ENCODE peak calls at places on chromosomes 6 and 20, in nine cellular contexts. Z, O, A, X, R, H, K, M and S are unnamed samples.

GRCh38 chr6:117549606-117550005 is 52.7 kb downstream of the GOPC start:
- DNase-seq in Z (no peak), O (no peak), A (no peak), X (no peak), R (no peak), H (no peak), K (no peak), M (no peak), S (no peak)

GRCh38 chr6:63347599-63347998 is 27.8 kb upstream of the LGSN start:
- DNase-seq in Z (peak), O (no peak), A (peak), X (no peak), R (no peak), H (no peak), K (peak), M (peak), S (no peak)

GRCh38 chr6:2197177-2197671 is 48.2 kb downstream of the GMDS start:
- DNase-seq in Z (no peak), O (no peak), A (peak), X (peak), R (no peak), H (no peak), K (peak), M (peak), S (peak)

GRCh38 chr6:17871169-17871479 is 116.3 kb downstream of the KIF13A start:
- DNase-seq in Z (no peak), O (no peak), A (no peak), X (no peak), R (no peak), H (no peak), K (no peak), M (no peak), S (no peak)

GRCh38 chr6:558959-559358 is 97.9 kb downstream of the HUS1B start:
- DNase-seq in Z (no peak), O (no peak), A (no peak), X (no peak), R (no peak), H (no peak), K (no peak), M (no peak), S (no peak)

GRCh38 chr6:150725795-150726194 is 126.1 kb downstream of the PLEKHG1 start:
- DNase-seq in Z (no peak), O (no peak), A (no peak), X (no peak), R (no peak), H (no peak), K (no peak), M (no peak), S (no peak)

GRCh38 chr6:53335224-53335994 is 13.3 kb downstream of the ELOVL5 start:
- DNase-seq in Z (no peak), O (peak), A (no peak), X (no peak), R (no peak), H (no peak), K (peak), M (no peak), S (no peak)

GRCh38 chr6:126524927-126525326 is 185.0 kb downstream of the CENPW start:
- DNase-seq in Z (no peak), O (no peak), A (no peak), X (no peak), R (no peak), H (no peak), K (no peak), M (no peak), S (no peak)

GRCh38 chr6:131460603-131460995 is 112.4 kb upstream of the ARG1 start:
- DNase-seq in Z (no peak), O (no peak), A (no peak), X (no peak), R (no peak), H (no peak), K (no peak), M (no peak), S (no peak)

GRCh38 chr6:154241570-154241969 is 115.0 kb downstream of the IPCEF1 start:
- DNase-seq in Z (no peak), O (no peak), A (no peak), X (no peak), R (no peak), H (no peak), K (no peak), M (no peak), S (no peak)

GRCh38 chr6:8860671-8861070 is 425.3 kb upstream of the SLC35B3 start:
- DNase-seq in Z (no peak), O (no peak), A (no peak), X (no peak), R (no peak), H (no peak), K (no peak), M (no peak), S (no peak)

GRCh38 chr20:61590236-61590635 is 338.2 kb downstream of the CDH4 start:
- DNase-seq in Z (no peak), O (no peak), A (no peak), X (no peak), R (no peak), H (no peak), K (no peak), M (no peak), S (no peak)

GRCh38 chr6:37137881-37138568 is 31.9 kb upstream of the PIM1 start:
- DNase-seq in Z (peak), O (no peak), A (peak), X (no peak), R (no peak), H (no peak), K (no peak), M (no peak), S (no peak)

GRCh38 chr6:45377041-45377554 is 636 bp downstream of the SUPT3H start:
- DNase-seq in Z (no peak), O (peak), A (no peak), X (peak), R (no peak), H (no peak), K (peak), M (no peak), S (no peak)

GRCh38 chr6:155943635-155944034 is 488.0 kb upstream of the NOX3 start:
- DNase-seq in Z (no peak), O (no peak), A (no peak), X (no peak), R (no peak), H (no peak), K (peak), M (no peak), S (no peak)

GRCh38 chr20:32522775-32523612 is 62.1 kb downstream of the NOL4L start:
- DNase-seq in Z (no peak), O (no peak), A (no peak), X (no peak), R (no peak), H (no peak), K (peak), M (no peak), S (peak)

GRCh38 chr6:3356056-3356823 is 97.5 kb downstream of the PSMG4 start:
- DNase-seq in Z (peak), O (peak), A (peak), X (peak), R (peak), H (peak), K (peak), M (no peak), S (peak)

GRCh38 chr6:29558439-29559079 is 973 bp downstream of the UBD start:
- DNase-seq in Z (no peak), O (no peak), A (no peak), X (no peak), R (no peak), H (no peak), K (no peak), M (no peak), S (no peak)

GRCh38 chr6:129368970-129369369 is 341.0 kb downstream of the ARHGAP18 start:
- DNase-seq in Z (no peak), O (no peak), A (no peak), X (no peak), R (no peak), H (no peak), K (no peak), M (no peak), S (no peak)

GRCh38 chr6:21596379-21597242 is 3.1 kb downstream of the SOX4 start:
- DNase-seq in Z (peak), O (peak), A (peak), X (peak), R (peak), H (peak), K (peak), M (no peak), S (peak)

GRCh38 chr6:161870236-161870901 is 596.5 kb upstream of the AGPAT4 start:
- DNase-seq in Z (no peak), O (no peak), A (no peak), X (no peak), R (no peak), H (no peak), K (no peak), M (no peak), S (no peak)

GRCh38 chr6:14822689-14823088 is 423.2 kb upstream of the JARID2 start:
- DNase-seq in Z (no peak), O (no peak), A (peak), X (no peak), R (no peak), H (no peak), K (no peak), M (no peak), S (no peak)

GRCh38 chr6:7974553-7974931 is 64.0 kb upstream of the TXNDC5 start:
- DNase-seq in Z (no peak), O (no peak), A (no peak), X (no peak), R (no peak), H (no peak), K (no peak), M (no peak), S (no peak)

GRCh38 chr6:129501401-129502051 is 208.5 kb downstream of the ARHGAP18 start:
- DNase-seq in Z (no peak), O (no peak), A (peak), X (peak), R (no peak), H (peak), K (peak), M (peak), S (peak)

GRCh38 chr6:164554700-164555479 is 754.5 kb downstream of the C6orf118 start:
- DNase-seq in Z (no peak), O (no peak), A (no peak), X (no peak), R (no peak), H (no peak), K (no peak), M (no peak), S (no peak)

GRCh38 chr6:14638932-14639875 is 521.6 kb downstream of the CD83 start:
- DNase-seq in Z (no peak), O (peak), A (peak), X (no peak), R (no peak), H (no peak), K (peak), M (no peak), S (no peak)

GRCh38 chr6:14729186-14729871 is 516.5 kb upstream of the JARID2 start:
- DNase-seq in Z (no peak), O (no peak), A (no peak), X (no peak), R (no peak), H (no peak), K (no peak), M (no peak), S (no peak)

GRCh38 chr6:26121141-26122004 is 34.1 kb downstream of the HFE start:
- DNase-seq in Z (peak), O (no peak), A (no peak), X (no peak), R (no peak), H (no peak), K (no peak), M (no peak), S (no peak)

GRCh38 chr6:73388800-73389512 is 5.7 kb upstream of the DDX43 start:
- DNase-seq in Z (peak), O (peak), A (peak), X (peak), R (no peak), H (no peak), K (peak), M (no peak), S (peak)
- H3K4me3 ChIP-seq in Z (peak), O (peak), A (peak), X (peak), R (peak), H (peak), K (peak), M (peak), S (peak)

DNA sequence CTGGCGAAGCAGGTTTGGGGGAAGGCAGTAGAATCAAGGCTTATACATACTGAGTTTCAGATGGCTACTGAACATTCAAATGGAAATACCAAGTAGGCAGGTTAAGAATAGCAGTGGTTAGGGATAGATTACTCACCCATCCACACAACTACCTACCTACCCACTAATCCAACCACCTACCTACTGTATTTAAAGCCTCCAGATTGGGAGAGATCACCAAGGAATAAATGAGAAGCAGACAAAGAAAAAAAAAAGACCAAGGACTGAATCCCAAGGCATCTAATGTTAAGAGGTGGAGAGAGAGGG is 68.3 kb upstream of the SMIM29 start:
- DNase-seq in Z (no peak), O (no peak), A (no peak), X (no peak), R (no peak), H (no peak), K (no peak), M (no peak), S (no peak)
- H3K4me3 ChIP-seq in Z (no peak), O (no peak), A (no peak), X (no peak), R (no peak), H (no peak), K (no peak), M (no peak), S (no peak)

DNA sequence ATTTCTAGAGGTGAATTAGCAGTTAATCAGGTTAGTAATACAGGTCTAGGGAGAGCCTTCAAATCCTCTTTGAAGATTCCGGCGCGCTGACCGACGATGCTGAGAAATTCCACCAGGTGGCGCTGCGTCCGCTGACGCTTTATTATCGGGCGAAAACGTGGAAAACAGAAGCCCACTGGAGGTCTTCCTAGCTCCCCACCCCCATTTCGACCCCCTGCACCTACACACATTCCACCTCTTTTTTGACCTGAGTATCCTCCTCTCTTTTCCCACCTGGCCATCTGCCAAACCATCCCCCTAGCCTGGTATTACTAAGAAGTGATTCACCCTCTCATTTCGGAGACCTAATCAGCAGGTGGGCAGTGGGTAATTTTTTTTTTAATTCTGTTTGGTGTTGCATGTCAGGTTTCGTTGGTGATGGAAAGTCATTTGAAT is 65.4 kb upstream of the RIN2 start:
- DNase-seq in Z (peak), O (peak), A (no peak), X (peak), R (no peak), H (peak), K (peak), M (no peak), S (no peak)
- H3K4me3 ChIP-seq in Z (peak), O (no peak), A (no peak), X (no peak), R (no peak), H (no peak), K (no peak), M (no peak), S (no peak)

DNA sequence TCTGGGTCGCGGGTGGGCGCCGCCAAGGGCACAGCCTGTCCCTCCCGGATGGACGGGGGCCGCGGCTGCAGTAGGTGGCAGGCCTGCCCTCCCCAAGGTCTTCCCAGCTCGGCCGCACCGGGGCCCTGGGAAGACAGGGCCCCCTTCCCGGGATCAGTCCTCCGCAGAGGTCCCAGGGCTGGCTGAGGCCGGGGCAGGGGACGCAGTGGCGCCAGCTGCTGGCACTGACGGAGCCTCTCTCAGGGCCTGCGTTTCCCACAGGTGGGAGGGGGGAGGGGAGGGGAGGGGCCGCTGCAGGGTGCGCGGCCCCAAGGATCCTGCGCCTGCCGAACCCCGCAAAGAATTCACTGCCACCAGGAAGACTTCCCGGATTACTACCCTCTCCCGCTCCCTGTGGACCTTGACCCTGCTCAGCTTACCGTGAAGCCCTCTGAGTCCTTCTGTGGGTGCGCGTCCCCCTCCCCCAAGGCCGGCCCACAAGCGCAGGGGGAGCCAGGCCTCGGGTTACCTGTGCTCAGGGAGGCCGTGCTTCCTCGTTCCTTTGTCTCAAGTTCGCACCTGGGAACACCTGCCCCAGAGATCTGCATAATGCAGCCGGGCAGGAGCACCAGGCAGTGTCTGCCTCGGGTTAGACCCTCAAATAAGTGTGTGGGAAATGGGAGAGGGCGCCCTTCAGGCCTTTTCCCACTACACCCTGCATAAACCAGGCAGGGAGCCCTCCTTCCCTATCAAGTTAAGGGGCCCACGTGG is 5.1 kb downstream of the LZTS3 start:
- DNase-seq in Z (no peak), O (no peak), A (no peak), X (no peak), R (no peak), H (no peak), K (no peak), M (no peak), S (peak)
- H3K4me3 ChIP-seq in Z (no peak), O (peak), A (no peak), X (no peak), R (peak), H (peak), K (peak), M (no peak), S (no peak)

GRCh38 chr6:100449239-100449691 is 15.5 kb downstream of the SIM1 start:
- DNase-seq in Z (no peak), O (no peak), A (no peak), X (no peak), R (no peak), H (no peak), K (no peak), M (no peak), S (no peak)

GRCh38 chr6:100445512-100445911 is 19.2 kb downstream of the SIM1 start:
- DNase-seq in Z (no peak), O (no peak), A (no peak), X (no peak), R (no peak), H (no peak), K (no peak), M (no peak), S (no peak)

GRCh38 chr6:100446922-100447899 is 17.5 kb downstream of the SIM1 start:
- DNase-seq in Z (no peak), O (no peak), A (no peak), X (no peak), R (no peak), H (no peak), K (no peak), M (no peak), S (no peak)

GRCh38 chr6:100446115-100446921 is 18.4 kb downstream of the SIM1 start:
- DNase-seq in Z (no peak), O (no peak), A (no peak), X (no peak), R (no peak), H (no peak), K (no peak), M (no peak), S (peak)

GRCh38 chr6:100447900-100448700 is 16.6 kb downstream of the SIM1 start:
- DNase-seq in Z (no peak), O (no peak), A (no peak), X (no peak), R (no peak), H (no peak), K (no peak), M (no peak), S (no peak)
- H3K4me3 ChIP-seq in Z (no peak), O (no peak), A (peak), X (no peak), R (peak), H (no peak), K (no peak), M (no peak), S (no peak)

GRCh38 chr6:136226027-136226673 is 24.0 kb downstream of the MTFR2 start:
- DNase-seq in Z (peak), O (peak), A (no peak), X (peak), R (peak), H (no peak), K (peak), M (peak), S (no peak)
- H3K4me3 ChIP-seq in Z (peak), O (peak), A (no peak), X (no peak), R (peak), H (peak), K (no peak), M (no peak), S (peak)

DNA sequence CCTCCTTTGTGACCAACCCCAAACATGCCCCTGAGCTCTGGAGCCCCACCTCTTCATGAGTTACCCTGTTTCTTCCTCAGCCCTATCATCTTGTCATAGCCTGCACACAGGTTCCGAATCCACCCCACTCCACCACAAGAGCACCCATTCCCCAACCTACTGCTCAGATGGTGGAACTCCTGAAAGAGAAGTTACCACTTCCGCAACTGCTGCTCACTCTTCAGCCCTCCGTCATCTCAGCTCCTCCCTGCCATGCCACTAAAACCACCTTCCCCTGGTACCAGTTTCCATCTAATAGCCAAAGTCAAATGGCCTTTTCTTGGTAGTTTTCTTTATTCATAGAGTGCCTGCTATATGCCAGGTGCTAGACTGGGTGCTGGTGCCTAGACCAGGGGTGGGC is 3.9 kb downstream of the RAB22A start:
- DNase-seq in Z (no peak), O (no peak), A (no peak), X (no peak), R (no peak), H (no peak), K (peak), M (no peak), S (no peak)
- H3K4me3 ChIP-seq in Z (no peak), O (no peak), A (no peak), X (no peak), R (no peak), H (no peak), K (no peak), M (no peak), S (no peak)

GRCh38 chr20:1327827-1328679 is 886 bp downstream of the SDCBP2 start:
- DNase-seq in Z (no peak), O (peak), A (no peak), X (no peak), R (peak), H (no peak), K (no peak), M (no peak), S (no peak)
- H3K4me3 ChIP-seq in Z (no peak), O (no peak), A (no peak), X (no peak), R (peak), H (peak), K (peak), M (no peak), S (no peak)

GRCh38 chr6:20533746-20534294 is 437 bp upstream of the CDKAL1 start:
- DNase-seq in Z (no peak), O (no peak), A (no peak), X (no peak), R (no peak), H (no peak), K (no peak), M (no peak), S (no peak)
- H3K4me3 ChIP-seq in Z (peak), O (peak), A (peak), X (peak), R (peak), H (peak), K (peak), M (peak), S (peak)

GRCh38 chr20:840858-841567 is 7.5 kb downstream of the FAM110A start:
- DNase-seq in Z (peak), O (no peak), A (no peak), X (no peak), R (no peak), H (peak), K (peak), M (no peak), S (no peak)
- H3K4me3 ChIP-seq in Z (peak), O (peak), A (peak), X (no peak), R (peak), H (peak), K (peak), M (peak), S (no peak)